ENCODE peak calls at places on chromosomes 3 and 15, in four cellular contexts. E is pancreas, Y is spleen, Q is uterus. V is an unnamed sample. For H3K9me3, the result is how much of the 10 kb centered on the place peaks cover.

GRCh38 chr15:82571722-82572222 is 31.5 kb upstream of the RPS17 start:
- DNase-seq in E (peak), Y (no peak), Q (peak), V (peak)

GRCh38 chr3:192684151-192684550 is 43.2 kb downstream of the FGF12 start:
- DNase-seq in E (no peak), Y (no peak), Q (no peak), V (no peak)

GRCh38 chr3:120349819-120350125 is 618 bp upstream of the LRRC58 start:
- DNase-seq in E (no peak), Y (no peak), Q (no peak), V (no peak)

GRCh38 chr3:151230644-151231043 is 27.6 kb upstream of the GPR171 start:
- DNase-seq in E (no peak), Y (no peak), Q (no peak), V (no peak)

GRCh38 chr3:197302696-197303341 is 4.4 kb upstream of the DLG1 start:
- DNase-seq in E (no peak), Y (no peak), Q (no peak), V (no peak)

GRCh38 chr3:179069762-179070390 is 1.7 kb downstream of the ZMAT3 start:
- DNase-seq in E (no peak), Y (no peak), Q (no peak), V (no peak)

GRCh38 chr3:111572061-111572460 is 23.1 kb downstream of the ZBED2 start:
- DNase-seq in E (no peak), Y (no peak), Q (no peak), V (no peak)

GRCh38 chr15:80208758-80209734 is 43.0 kb downstream of the CTXND1 start:
- DNase-seq in E (no peak), Y (no peak), Q (no peak), V (no peak)

GRCh38 chr3:144085964-144086363 is 114.3 kb downstream of the DIPK2A start:
- DNase-seq in E (no peak), Y (no peak), Q (no peak), V (no peak)

GRCh38 chr3:167691366-167691765 is 37.6 kb upstream of the WDR49 start:
- DNase-seq in E (no peak), Y (no peak), Q (no peak), V (no peak)

GRCh38 chr3:152386208-152386607 is 117.5 kb downstream of the MBNL1 start:
- DNase-seq in E (no peak), Y (no peak), Q (no peak), V (no peak)

DNA sequence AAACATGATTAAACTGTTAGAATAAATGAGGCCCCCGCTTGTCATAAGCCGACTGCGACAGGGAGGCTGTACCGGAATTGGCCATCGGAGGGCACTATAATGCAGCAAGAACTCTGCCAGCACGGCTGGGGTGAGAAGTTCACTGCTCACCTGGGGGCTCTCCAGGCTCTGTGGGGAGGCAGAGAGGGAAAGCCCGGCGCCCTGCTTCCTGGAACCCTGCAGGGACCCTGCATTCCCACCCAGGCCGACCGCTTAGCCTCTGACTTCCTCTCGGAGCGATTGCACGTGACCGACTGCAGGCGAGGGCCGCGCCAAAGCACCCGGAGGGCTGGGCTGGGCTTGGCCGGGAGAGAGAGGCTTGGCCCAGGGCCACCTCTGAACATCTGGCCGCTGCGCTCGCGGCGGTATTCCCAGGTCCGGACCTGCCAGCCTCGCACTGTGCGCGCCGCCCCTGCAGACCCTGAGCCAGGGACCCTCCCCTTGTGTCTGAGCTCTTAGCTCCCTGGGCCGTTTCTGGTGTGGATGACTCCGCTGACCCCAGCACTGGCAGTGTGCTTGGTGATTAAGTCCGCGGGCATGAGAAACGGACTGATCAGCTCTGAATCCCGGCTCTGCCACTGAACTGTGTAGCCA is 26.2 kb downstream of the DRD3 start:
- DNase-seq in E (peak), Y (peak), Q (peak), V (peak)
- H3K27ac ChIP-seq in E (no peak), Y (peak), Q (peak), V (no peak)

DNA sequence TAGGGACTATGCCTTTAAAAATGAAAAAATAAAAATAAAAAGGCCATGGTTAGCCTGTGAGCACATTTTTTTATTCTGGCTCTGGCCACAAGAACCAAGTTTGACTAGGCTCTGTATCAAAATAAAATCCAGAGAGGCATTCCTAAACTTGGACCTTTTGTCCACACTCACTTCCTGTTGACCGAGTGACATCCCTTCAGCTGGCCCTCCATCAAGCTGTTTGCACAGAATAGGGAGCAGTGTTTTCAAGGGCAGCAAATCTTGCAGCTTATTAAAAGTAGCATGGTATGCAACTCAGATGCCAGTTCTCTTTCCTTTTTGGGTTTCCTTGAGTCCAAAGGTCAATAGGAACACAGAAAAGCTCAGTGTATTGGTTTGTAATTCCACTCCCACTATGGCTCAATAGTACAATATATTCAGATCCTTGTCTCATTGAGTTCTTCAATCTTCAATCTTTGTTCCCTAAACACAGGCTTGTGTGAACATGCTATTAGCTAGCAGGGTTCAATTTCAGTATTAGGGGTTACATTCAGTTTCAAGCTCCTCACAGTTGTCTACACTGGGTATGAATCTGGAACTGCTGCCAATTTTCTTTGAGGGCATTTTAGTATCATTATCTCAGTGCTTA is 244.5 kb downstream of the RBMS3 start:
- DNase-seq in E (peak), Y (no peak), Q (peak), V (peak)
- H3K4me3 ChIP-seq in E (no peak), Y (no peak), Q (no peak), V (no peak)

DNA sequence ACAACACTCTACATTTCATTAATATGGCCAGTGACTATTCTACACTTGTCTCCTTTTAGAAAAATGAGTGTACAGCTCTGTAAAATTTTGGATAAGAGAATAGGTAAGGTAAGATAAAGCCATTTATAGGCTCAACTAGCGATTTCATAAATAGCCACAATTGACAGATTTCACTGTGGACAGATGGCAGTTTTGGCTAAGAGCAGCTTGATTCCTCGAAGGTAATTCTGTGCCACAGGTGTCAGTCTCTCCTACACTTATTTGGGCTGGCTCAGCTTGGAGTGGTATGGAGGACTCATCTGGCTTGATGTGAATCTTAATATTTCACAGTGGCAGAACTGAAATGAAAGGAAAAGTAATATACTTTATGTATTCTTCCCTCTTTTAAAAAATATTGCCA is 536.7 kb upstream of the TBL1XR1 start:
- DNase-seq in E (no peak), Y (no peak), Q (no peak), V (no peak)
- H3K9me3 ChIP-seq in E (under half), Y (under half), Q (under half), V (under half)

GRCh38 chr3:63990733-63991132 is 32.6 kb downstream of the PSMD6 start:
- DNase-seq in E (no peak), Y (no peak), Q (no peak), V (no peak)

GRCh38 chr3:63991666-63992065 is 31.6 kb downstream of the PSMD6 start:
- DNase-seq in E (no peak), Y (no peak), Q (no peak), V (no peak)

GRCh38 chr3:63986147-63986546 is 37.1 kb downstream of the PSMD6 start:
- DNase-seq in E (no peak), Y (no peak), Q (no peak), V (no peak)

GRCh38 chr3:63990204-63990603 is 33.1 kb downstream of the PSMD6 start:
- DNase-seq in E (no peak), Y (peak), Q (no peak), V (no peak)

DNA sequence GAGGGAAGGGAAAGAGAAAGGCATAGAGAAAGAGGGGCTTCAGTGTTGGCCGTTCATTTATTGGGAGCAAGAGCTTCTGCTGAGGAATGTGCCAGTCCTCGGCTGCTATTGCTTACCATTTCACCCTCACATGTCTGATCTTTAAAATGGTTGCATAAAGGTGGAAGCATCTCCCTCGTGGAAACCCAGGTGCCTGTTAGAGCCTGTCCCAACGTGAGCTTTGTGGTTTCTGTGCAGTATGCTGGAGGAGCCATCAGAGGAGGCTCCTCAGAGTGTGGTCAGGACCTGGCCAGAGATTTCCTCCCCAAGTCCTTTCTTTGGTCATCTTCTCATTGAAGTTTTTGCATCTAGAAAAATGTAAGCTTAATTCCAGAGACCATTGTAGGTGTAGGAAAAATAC is 34.4 kb downstream of the PSMD6 start:
- DNase-seq in E (no peak), Y (no peak), Q (no peak), V (no peak)
- H3K27ac ChIP-seq in E (no peak), Y (no peak), Q (no peak), V (no peak)

GRCh38 chr3:71391361-71391760 is 192.2 kb downstream of the FOXP1 start:
- DNase-seq in E (no peak), Y (no peak), Q (no peak), V (no peak)

GRCh38 chr3:71392277-71392676 is 191.3 kb downstream of the FOXP1 start:
- DNase-seq in E (no peak), Y (no peak), Q (no peak), V (no peak)

GRCh38 chr3:71388535-71389120 is 194.9 kb downstream of the FOXP1 start:
- DNase-seq in E (no peak), Y (no peak), Q (no peak), V (no peak)

GRCh38 chr3:71389191-71389590 is 194.3 kb downstream of the FOXP1 start:
- DNase-seq in E (no peak), Y (no peak), Q (no peak), V (no peak)

DNA sequence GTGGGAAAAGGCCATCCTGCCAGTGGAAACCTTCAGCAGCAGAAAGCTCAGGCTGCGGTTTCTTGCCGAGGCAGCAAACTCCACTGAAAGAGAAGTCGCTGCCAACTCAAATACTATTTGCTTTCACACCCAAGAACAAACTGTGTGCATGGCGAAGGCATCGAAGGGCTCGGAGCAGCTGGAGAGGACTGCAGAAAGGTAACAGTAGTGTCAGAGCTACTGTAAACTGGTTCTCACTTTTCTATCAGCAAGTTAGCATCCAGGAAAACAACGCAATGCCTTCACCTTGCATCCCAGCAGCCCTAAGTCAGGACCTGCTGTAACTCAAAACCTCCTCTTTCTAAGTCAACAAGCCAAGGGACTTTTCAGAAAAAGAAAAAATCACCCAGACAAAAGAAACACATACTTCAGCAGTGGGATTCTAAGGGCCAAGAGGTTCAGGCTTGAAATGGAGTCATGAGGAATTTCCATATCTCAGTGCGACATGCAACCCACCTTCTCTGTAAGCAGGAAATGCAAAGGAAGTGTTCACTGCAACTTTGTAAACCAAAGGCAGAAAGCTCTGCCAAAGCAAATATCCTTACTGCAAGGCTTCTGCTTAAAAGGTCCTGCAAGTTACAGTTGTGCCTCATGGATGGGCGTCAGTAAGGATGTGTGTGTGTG is 193.5 kb downstream of the FOXP1 start:
- DNase-seq in E (peak), Y (peak), Q (no peak), V (peak)
- H3K4me3 ChIP-seq in E (no peak), Y (peak), Q (no peak), V (peak)

GRCh38 chr3:31654998-31655397 is 122.3 kb downstream of the STT3B start:
- DNase-seq in E (no peak), Y (no peak), Q (no peak), V (no peak)
- H3K9me3 ChIP-seq in E (under half), Y (half or more), Q (under half), V (under half)